ENCODE peak calls at places on chromosomes 4 and X, in eight cellular contexts. W is GM12892, A is spleen, I is SK-N-SH, G is transverse colon, C is endothelial cell of umbilical vein, N is H1, P is HCT116. B is an unnamed sample.

GRCh38 chr4:58611012-58611411 is 1500.8 kb upstream of the IGFBP7 start:
- DNase-seq in N (no peak), A (no peak), W (no peak), P (no peak), I (no peak), G (no peak), C (no peak), B (no peak)

GRCh38 chr4:185119927-185120630 is 23.0 kb upstream of the SLC25A4 start:
- DNase-seq in A (no peak), I (no peak), N (no peak), G (no peak), P (no peak), C (no peak), W (no peak), B (no peak)

GRCh38 chrX:9340619-9341304 is 124.1 kb upstream of the TBL1X start:
- DNase-seq in C (peak; percentile 20), G (peak; percentile 26), A (peak; percentile 86), P (no peak), W (no peak), I (peak; percentile 12), N (no peak), B (peak; percentile 91)

GRCh38 chr4:76955187-76955586 is 5.6 kb downstream of the SEPTIN11 start:
- DNase-seq in P (no peak), A (no peak), W (no peak), I (no peak), G (no peak), C (no peak), N (no peak), B (no peak)

GRCh38 chrX:1578511-1579173 is 12.8 kb upstream of the AKAP17A start:
- DNase-seq in P (no peak), C (no peak), A (no peak), I (no peak), G (no peak), N (no peak), W (no peak), B (no peak)

GRCh38 chrX:30659421-30659820 is 6.2 kb downstream of the GK start:
- DNase-seq in N (no peak), A (no peak), P (no peak), W (no peak), G (no peak), I (no peak), C (peak; percentile 52), B (peak; percentile 56)

GRCh38 chrX:43349363-43349762 is 306.7 kb upstream of the MAOA start:
- DNase-seq in A (peak; percentile 22), W (peak; percentile 1), N (no peak), C (peak; percentile 30), G (peak; percentile 41), P (peak; percentile 28), I (peak; percentile 25), B (peak; percentile 33)

GRCh38 chr4:146638801-146639351 is at the start of gene POU4F2:
- DNase-seq in A (no peak), N (no peak), G (no peak), W (no peak), I (peak; percentile 78), P (no peak), C (peak; percentile 23), B (no peak)

GRCh38 chr4:106816501-106816900 is 219.6 kb downstream of the DKK2 start:
- DNase-seq in A (no peak), P (no peak), G (no peak), C (no peak), N (no peak), I (no peak), W (no peak), B (no peak)

GRCh38 chr4:76584235-76585152 is 149.5 kb downstream of the SHROOM3 start:
- DNase-seq in I (no peak), P (no peak), N (no peak), A (no peak), C (no peak), G (no peak), W (no peak), B (no peak)

GRCh38 chr4:76301068-76301774 is 5.3 kb upstream of the STBD1 start:
- DNase-seq in G (no peak), A (no peak), P (peak; percentile 83), N (no peak), I (no peak), C (no peak), W (peak; percentile 55), B (peak; percentile 63)

GRCh38 chrX:22037225-22037624 is 5.1 kb downstream of the PHEX start:
- DNase-seq in N (no peak), A (no peak), I (no peak), G (no peak), C (no peak), P (no peak), W (no peak), B (no peak)

GRCh38 chr4:68346461-68346860 is 3.4 kb downstream of the YTHDC1 start:
- DNase-seq in A (no peak), P (no peak), G (no peak), I (no peak), C (no peak), W (no peak), N (no peak), B (no peak)

GRCh38 chr4:126991965-126992364 is 640.8 kb upstream of the INTU start:
- DNase-seq in G (no peak), N (no peak), A (no peak), W (no peak), P (no peak), I (no peak), C (no peak), B (no peak)

GRCh38 chr4:139167774-139168444 is 9.1 kb downstream of the ELF2 start:
- DNase-seq in G (no peak), A (no peak), P (peak; percentile 35), C (peak; percentile 36), N (no peak), I (peak; percentile 48), W (no peak), B (peak; percentile 65)

GRCh38 chrX:108396188-108396885 is 41.9 kb downstream of the COL4A6 start:
- DNase-seq in G (no peak), C (peak; percentile 42), P (peak; percentile 47), W (no peak), I (no peak), A (no peak), N (no peak), B (no peak)

GRCh38 chr4:150679767-150680088 is 97.8 kb downstream of the MAB21L2 start:
- DNase-seq in N (no peak), W (no peak), A (no peak), I (no peak), C (no peak), P (no peak), G (no peak), B (no peak)

GRCh38 chrX:63561425-63561824 is 210.3 kb upstream of the SPIN4 start:
- DNase-seq in G (no peak), C (peak; percentile 15), P (no peak), W (no peak), N (no peak), A (no peak), I (no peak), B (no peak)

GRCh38 chr4:168551945-168552695 is 55.3 kb downstream of the PALLD start:
- DNase-seq in C (peak; percentile 61), P (peak; percentile 59), G (no peak), W (no peak), I (no peak), N (no peak), A (no peak), B (no peak)

GRCh38 chr4:97235516-97235915 is 907.8 kb downstream of the STPG2 start:
- DNase-seq in P (no peak), N (no peak), I (peak; percentile 3), G (no peak), W (no peak), A (no peak), C (peak; percentile 5), B (no peak)

GRCh38 chr4:96295143-96295763 is 455.4 kb downstream of the PDHA2 start:
- DNase-seq in G (no peak), N (no peak), I (peak; percentile 22), C (no peak), P (no peak), W (no peak), A (no peak), B (no peak)

GRCh38 chrX:110699109-110699508 is 96.5 kb downstream of the CHRDL1 start:
- DNase-seq in C (no peak), W (no peak), N (no peak), A (no peak), G (no peak), I (no peak), P (no peak), B (no peak)

GRCh38 chrX:29044802-29045201 is 457.6 kb downstream of the IL1RAPL1 start:
- DNase-seq in W (no peak), C (peak; percentile 29), P (no peak), G (no peak), A (no peak), I (no peak), N (no peak), B (no peak)

GRCh38 chr4:56544573-56545131 is 39.1 kb downstream of the ARL9 start:
- DNase-seq in A (peak; percentile 97), W (peak; percentile 67), C (peak; percentile 85), G (peak; percentile 88), N (no peak), P (peak; percentile 80), I (peak; percentile 93), B (peak; percentile 41)
- TF ChIP-seq POLR2AphosphoS5 in A (peak; percentile 82), W (no peak), C (peak; percentile 45), G (peak; percentile 43), N (no peak), P (peak; percentile 41), I (no peak), B (no peak)

DNA sequence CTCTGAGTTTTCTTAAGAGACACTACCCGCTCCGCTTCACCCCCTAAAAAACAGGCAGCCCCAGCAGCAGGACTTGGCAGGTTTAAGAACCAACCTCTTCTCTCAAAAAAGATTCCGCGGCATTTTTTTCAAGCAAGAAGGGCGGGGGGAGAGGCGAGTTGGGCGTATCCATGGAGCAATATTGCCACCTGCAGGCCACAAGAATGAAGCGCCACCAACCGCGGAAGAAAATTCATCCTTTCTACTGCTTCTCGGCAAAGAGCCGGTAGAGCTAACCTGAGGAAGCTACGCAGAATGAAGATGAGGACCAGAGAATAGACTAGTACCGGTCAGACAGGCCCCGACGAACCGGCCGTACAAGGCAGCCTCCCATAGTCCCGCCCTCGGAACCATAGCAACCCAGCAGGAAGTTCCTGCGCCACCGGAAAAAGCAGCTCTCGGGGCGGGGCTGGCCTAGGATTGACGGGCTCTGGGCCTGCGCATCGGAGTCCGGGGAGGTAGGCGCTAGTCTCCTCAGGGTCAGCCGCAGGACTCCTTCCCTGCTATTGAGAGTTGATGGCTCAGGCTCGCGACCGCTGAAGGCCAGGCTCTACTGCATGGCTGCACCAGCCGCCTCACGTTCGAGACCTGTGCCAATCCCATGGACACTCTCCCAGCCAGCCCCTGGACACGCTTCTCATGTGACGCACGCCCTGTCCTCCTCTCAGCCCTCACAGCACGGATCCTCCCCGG is 76.9 kb downstream of the MAGED4 start:
- DNase-seq in A (peak; percentile 97), I (peak; percentile 87), C (peak; percentile 76), N (peak; percentile 57), P (peak; percentile 53), W (peak; percentile 58), G (peak; percentile 96), B (peak; percentile 54)
- TF ChIP-seq POLR2AphosphoS5 in A (peak; percentile 84), I (peak; percentile 80), C (peak; percentile 37), N (peak; percentile 25), P (peak; percentile 52), W (no peak), G (peak; percentile 5), B (peak; percentile 58)

GRCh38 chr4:119971763-119972162 is 94.9 kb downstream of the MAD2L1 start:
- DNase-seq in I (no peak), W (no peak), P (no peak), N (no peak), C (no peak), A (no peak), G (no peak), B (no peak)
- TF ChIP-seq POLR2AphosphoS5 in I (no peak), W (no peak), P (no peak), N (no peak), C (no peak), A (no peak), G (no peak), B (no peak)

GRCh38 chr4:22202351-22203343 is 254.1 kb upstream of the KCNIP4 start:
- DNase-seq in C (no peak), P (no peak), W (no peak), I (no peak), G (peak; percentile 38), A (no peak), N (no peak), B (no peak)
- TF ChIP-seq POLR2AphosphoS5 in C (no peak), P (no peak), W (no peak), I (no peak), G (no peak), A (no peak), N (no peak), B (no peak)